ENCODE peak calls at places on chromosomes 16 and 17, in four cellular contexts. N is GM23338, L is neuronal stem cell, G is stomach. J is an unnamed sample.
A peak's percentile ranks its signal among the peaks of the same experiment; 100 is the strongest.

GRCh38 chr17:77427471-77427991 is 286.8 kb downstream of the SEC14L1 start:
- DNase-seq in L (no peak), N (no peak), G (no peak), J (no peak)

GRCh38 chr17:5788266-5788900 is 204.1 kb upstream of the NLRP1 start:
- DNase-seq in G (no peak), L (no peak), N (no peak), J (no peak)

GRCh38 chr17:17018612-17019429 is 23.4 kb upstream of the MPRIP start:
- DNase-seq in L (no peak), N (no peak), G (peak; percentile 95), J (no peak)

GRCh38 chr17:19534562-19535149 is 1.0 kb downstream of the SLC47A1 start:
- DNase-seq in G (no peak), N (no peak), L (no peak), J (no peak)

GRCh38 chr17:22435231-22435974 is 743.1 kb downstream of the KCNJ18 start:
- DNase-seq in G (no peak), L (no peak), N (no peak), J (no peak)

GRCh38 chr17:12659500-12659899 is 6.2 kb upstream of the MYOCD start:
- DNase-seq in G (no peak), N (no peak), L (no peak), J (no peak)

GRCh38 chr17:37682007-37682406 is 38.8 kb upstream of the DDX52 start:
- DNase-seq in N (no peak), L (no peak), G (no peak), J (no peak)

GRCh38 chr16:27450836-27451341 is 48.9 kb downstream of the IL21R start:
- DNase-seq in G (no peak), L (no peak), N (no peak), J (peak; percentile 45)

GRCh38 chr16:11202260-11203091 is 53.5 kb downstream of the SOCS1 start:
- DNase-seq in G (no peak), L (no peak), N (no peak), J (peak; percentile 69)

GRCh38 chr17:44832821-44833220 is 2.7 kb upstream of the GJC1 start:
- DNase-seq in N (peak; percentile 81), L (no peak), G (no peak), J (no peak)

GRCh38 chr17:44831270-44831770 is 1.2 kb upstream of the GJC1 start:
- DNase-seq in G (no peak), N (peak; percentile 31), L (no peak), J (no peak)

GRCh38 chr17:44828919-44829557 is 1.0 kb downstream of the GJC1 start:
- DNase-seq in G (no peak), L (no peak), N (no peak), J (no peak)

GRCh38 chr17:44829558-44830358 is at the start of gene GJC1:
- DNase-seq in L (peak; percentile 56), N (peak; percentile 85), G (no peak), J (no peak)

DNA sequence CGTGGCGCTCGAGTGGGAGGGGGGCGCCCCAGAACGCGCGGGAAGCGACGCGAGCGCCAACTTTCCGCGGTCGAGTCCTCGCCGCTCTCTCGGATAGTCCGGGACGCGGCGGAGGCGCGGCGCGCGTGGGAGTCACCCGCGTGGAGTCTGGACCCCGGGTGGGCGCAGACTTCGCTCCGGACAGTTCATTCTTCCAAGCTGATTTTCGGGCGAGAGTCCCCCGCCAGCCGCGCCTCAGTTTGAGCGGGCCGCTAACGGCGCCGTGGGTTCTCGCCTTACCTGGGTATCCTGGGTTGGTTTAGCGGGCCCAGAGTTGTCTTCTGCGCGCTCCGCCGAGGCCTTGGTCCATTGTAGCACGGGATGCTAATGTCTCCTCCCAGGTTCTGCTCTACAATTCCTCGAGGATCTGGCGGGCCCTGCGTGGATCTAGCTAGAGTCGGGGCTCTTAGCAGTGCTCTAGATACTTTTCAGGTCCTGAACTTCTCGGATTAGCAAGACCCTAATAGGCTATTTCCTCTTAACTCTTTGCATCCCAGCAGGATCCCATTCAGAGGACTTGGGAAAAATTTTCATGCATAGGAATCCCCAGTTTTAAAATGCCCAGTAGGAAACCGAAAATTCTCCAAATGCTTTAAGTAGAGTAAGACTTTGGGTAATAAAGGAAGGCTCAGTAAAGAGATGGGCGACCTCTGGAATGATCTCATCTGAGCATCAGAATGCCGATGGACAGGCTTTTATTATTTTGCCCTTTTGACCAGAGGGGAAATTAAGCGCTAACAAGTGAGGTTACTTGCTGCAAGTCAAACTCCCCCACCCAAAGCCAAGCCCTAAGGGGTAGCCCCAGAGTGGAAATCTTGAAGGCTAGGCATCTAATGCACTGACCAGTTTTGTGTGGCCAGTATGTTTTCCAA is 527 bp upstream of the GJC1 start:
- DNase-seq in G (no peak), L (no peak), N (peak; percentile 92), J (no peak)
- H3K27ac ChIP-seq in G (no peak overlapping the region), L (peak overlapping the region; percentile 75), N (peak overlapping the region; percentile 91), J (no peak overlapping the region)

DNA sequence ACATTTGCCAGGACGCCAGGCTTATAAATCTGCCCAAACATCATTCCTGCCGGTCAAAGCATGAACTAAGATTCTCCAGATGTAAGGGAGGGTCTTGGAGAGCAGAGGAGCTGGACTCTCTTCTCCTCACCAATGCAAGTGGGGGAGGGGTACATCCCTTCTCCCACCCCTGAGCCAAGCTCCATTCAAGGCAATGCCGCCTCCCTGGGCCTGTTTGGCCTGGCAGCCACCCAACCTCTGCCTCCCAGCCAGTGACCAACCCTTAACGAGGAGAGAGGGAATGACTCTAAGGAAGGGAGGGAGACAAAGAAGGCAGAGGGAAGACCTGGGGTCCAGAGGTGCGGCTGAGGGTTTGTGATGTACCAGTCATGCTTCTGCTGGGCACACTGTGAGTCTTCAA is 13.8 kb downstream of the C17orf50 start:
- DNase-seq in N (no peak), L (no peak), G (peak; percentile 77), J (no peak)
- H3K4me3 ChIP-seq in N (no peak overlapping the region), L (no peak overlapping the region), G (peak overlapping the region; percentile 13), J (no peak overlapping the region)

DNA sequence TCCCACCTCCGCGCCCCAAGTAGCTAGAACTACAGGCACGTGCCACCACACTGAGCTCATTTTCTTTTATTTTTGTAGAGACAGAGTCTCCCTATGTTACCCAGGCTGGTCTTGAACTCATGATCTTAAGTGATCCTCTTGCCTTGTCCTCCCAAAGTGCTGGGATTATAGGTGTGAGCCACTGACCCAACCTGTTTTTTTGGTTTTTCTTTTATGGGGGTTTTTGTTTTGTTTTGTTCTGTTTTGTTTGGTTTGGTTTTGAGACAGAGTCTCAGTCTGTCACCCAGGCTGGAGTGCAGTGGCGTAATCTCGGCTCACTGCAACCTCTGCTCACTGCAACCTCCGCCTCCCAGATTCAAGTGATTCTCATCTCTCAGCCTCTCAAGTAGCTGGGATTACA is 16.4 kb downstream of the GID4 start:
- DNase-seq in L (no peak), G (no peak), N (no peak), J (no peak)
- H3K36me3 ChIP-seq in L (peaks cover 58% of the 10 kb centered on the region), G (peaks cover 74% of the 10 kb centered on the region), N (peaks cover 4% of the 10 kb centered on the region), J (peaks cover 19% of the 10 kb centered on the region)

DNA sequence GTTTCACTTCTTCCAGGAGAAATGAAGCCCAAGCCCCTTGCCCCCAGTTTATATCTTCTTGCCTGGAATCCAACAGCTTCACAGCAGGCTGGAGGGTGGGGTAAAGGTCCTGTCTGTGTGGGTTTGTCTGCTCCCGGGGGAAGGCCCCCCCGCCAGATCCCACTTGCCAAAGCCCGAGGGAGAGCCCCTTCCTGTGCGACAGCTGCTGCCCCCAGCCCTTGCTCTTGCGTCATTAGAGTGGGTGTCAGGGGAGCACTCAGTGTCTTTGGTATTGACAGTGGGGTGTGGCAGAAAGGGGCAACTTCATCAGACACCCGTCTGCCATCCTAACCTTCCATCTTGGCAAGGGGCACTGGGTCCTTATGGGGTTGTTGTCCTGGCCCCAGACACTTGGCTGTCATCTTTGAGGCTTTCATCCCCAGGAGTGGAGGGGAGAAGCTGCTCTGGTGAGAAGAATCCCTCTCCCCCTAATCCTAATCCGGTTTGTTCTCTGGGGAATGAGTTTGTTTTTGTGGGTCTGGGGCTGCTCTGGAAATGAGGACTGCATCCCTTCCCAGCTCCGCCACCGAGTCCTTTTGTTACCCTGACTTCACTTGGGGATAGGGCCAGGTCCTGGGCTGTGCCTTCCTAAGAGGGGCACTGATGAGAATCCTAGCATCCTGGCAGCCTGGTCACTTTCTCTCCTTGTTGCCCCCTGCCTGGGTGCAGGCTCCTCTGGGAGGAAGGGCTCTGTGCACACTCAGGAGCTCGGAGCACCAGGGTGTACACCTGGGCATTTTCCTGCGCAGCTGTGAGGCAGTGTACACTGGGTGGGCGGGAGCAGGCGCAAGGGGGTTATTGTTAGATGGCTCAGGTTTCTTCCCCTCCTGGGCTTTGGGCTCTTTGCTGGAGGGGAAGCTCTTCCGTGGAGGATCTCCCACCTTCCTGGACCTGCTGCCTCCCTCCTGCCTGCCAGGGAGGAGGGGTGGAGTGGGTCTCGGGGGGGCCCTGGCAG is 21.1 kb downstream of the GJD3 start:
- DNase-seq in L (no peak), G (no peak), N (no peak), J (no peak)
- H3K27ac ChIP-seq in L (no peak overlapping the region), G (peak overlapping the region; percentile 88), N (no peak overlapping the region), J (peak overlapping the region; percentile 58)

GRCh38 chr17:80498920-80499410 is 22.6 kb upstream of the NPTX1 start:
- DNase-seq in G (no peak), N (no peak), L (no peak), J (no peak)
- H3K4me3 ChIP-seq in G (no peak overlapping the region), N (no peak overlapping the region), L (peak overlapping the region; percentile 33), J (no peak overlapping the region)

GRCh38 chr16:2706611-2707311 is 13.3 kb downstream of the PRSS27 start:
- DNase-seq in G (no peak), L (no peak), N (no peak), J (no peak)
- H3K36me3 ChIP-seq in G (peaks cover 87% of the 10 kb centered on the region), L (peaks cover 48% of the 10 kb centered on the region), N (peaks cover 5% of the 10 kb centered on the region), J (no peaks in the 10 kb centered on the region)

GRCh38 chr17:28597606-28598383 is 1.0 kb downstream of the SPAG5 start:
- DNase-seq in N (no peak), G (no peak), L (no peak), J (peak; percentile 64)

GRCh38 chr17:28599311-28600184 is 723 bp upstream of the SPAG5 start:
- DNase-seq in N (peak; percentile 41), G (peak; percentile 71), L (no peak), J (peak; percentile 90)

GRCh38 chr17:28598799-28599310 is at the start of gene SPAG5:
- DNase-seq in N (peak; percentile 97), L (peak; percentile 90), G (peak; percentile 96), J (peak; percentile 98)

DNA sequence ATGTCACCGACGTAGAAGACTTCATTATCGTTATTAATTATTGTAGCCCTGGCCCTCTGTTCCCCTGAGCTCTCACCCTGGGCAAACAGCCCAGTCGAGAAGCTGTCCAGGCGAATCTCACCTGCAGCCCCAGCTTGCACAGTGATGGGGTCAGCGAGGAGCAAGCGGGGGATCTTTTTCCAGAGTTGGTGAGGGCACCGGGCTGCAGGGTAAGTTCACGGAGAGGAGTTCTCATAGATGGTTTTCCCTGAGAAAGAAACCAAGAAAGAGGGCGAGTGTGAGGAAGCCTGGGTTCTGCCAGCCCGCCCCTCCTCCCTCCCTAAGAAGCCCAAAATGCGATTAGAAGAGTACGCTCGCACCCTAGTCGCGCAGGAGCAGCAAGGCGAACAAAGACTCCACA is 436 bp downstream of the SPAG5 start:
- DNase-seq in L (no peak), G (no peak), N (no peak), J (no peak)
- H3K27ac ChIP-seq in L (peak overlapping the region; percentile 60), G (no peak overlapping the region), N (peak overlapping the region; percentile 89), J (peak overlapping the region; percentile 87)

DNA sequence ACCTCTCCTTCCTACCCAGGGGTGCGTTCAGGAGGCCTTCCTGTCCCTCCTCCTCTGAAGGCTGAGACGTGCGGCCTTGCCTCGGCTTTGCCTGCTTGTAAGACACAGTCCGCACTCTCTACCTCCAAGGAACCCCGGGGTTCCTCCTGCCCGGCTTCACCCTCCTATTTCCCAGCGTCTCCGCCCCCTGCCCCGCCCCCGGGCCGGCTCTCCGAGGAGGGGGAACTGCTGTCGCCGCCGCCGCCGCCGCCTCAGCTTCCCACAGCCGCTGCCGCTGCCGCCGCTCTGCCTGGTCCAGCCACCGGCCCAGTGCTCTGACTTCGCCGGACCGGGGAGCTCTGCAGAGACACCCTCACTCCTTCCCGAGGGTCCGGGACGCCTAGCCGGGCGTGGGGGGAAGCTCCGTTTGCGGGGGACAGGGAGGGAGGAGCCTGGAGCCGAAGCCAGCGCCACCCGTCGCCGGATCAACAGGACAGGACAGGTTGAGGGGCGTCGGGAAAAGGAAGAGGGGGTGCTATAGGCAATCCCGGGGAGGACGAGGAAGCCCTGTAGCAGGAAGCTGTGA is 1.2 kb upstream of the FGF11 start:
- DNase-seq in L (peak; percentile 58), G (peak; percentile 53), N (peak; percentile 86), J (no peak)
- H3K4me3 ChIP-seq in L (peak overlapping the region; percentile 45), G (peak overlapping the region; percentile 25), N (peak overlapping the region; percentile 98), J (no peak overlapping the region)